ENCODE peak calls at places on chromosomes 6 and 20, in six cellular contexts. One of them, this sample, is unnamed.

GRCh38 chr6:7541175-7542064 is at the start of gene DSP:
- DNase-seq in cardiac muscle cell: peak; percentile 91
- DNase-seq in A673: peak; percentile 18
- DNase-seq in H9: peak; percentile 78
- DNase-seq in brain microvascular endothelial cell: peak; percentile 45
- DNase-seq in transverse colon: peak; percentile 90
- DNase-seq in this sample: no peak

GRCh38 chr6:39441986-39442385 is 119.5 kb upstream of the KCNK16 start:
- DNase-seq in cardiac muscle cell: no peak
- DNase-seq in A673: no peak
- DNase-seq in H9: no peak
- DNase-seq in brain microvascular endothelial cell: no peak
- DNase-seq in transverse colon: no peak
- DNase-seq in this sample: no peak

GRCh38 chr6:169141706-169142705 is 111.6 kb downstream of the THBS2 start:
- DNase-seq in cardiac muscle cell: no peak
- DNase-seq in A673: no peak
- DNase-seq in H9: no peak
- DNase-seq in brain microvascular endothelial cell: no peak
- DNase-seq in transverse colon: peak; percentile 24
- DNase-seq in this sample: peak; percentile 15

GRCh38 chr6:31940256-31940664 is 5.6 kb upstream of the CFB start:
- DNase-seq in cardiac muscle cell: no peak
- DNase-seq in A673: no peak
- DNase-seq in H9: no peak
- DNase-seq in brain microvascular endothelial cell: peak; percentile 22
- DNase-seq in transverse colon: no peak
- DNase-seq in this sample: no peak

GRCh38 chr20:40511478-40511877 is 177.6 kb downstream of the MAFB start:
- DNase-seq in cardiac muscle cell: no peak
- DNase-seq in A673: peak; percentile 15
- DNase-seq in H9: no peak
- DNase-seq in brain microvascular endothelial cell: peak; percentile 25
- DNase-seq in transverse colon: no peak
- DNase-seq in this sample: no peak

GRCh38 chr20:6976535-6976934 is 209.0 kb downstream of the BMP2 start:
- DNase-seq in cardiac muscle cell: no peak
- DNase-seq in A673: no peak
- DNase-seq in H9: no peak
- DNase-seq in brain microvascular endothelial cell: no peak
- DNase-seq in transverse colon: no peak
- DNase-seq in this sample: no peak

GRCh38 chr20:11368537-11368936 is 549.2 kb upstream of the BTBD3 start:
- DNase-seq in cardiac muscle cell: no peak
- DNase-seq in A673: no peak
- DNase-seq in H9: no peak
- DNase-seq in brain microvascular endothelial cell: no peak
- DNase-seq in transverse colon: no peak
- DNase-seq in this sample: no peak

GRCh38 chr6:169188051-169188863 is 65.4 kb downstream of the THBS2 start:
- DNase-seq in cardiac muscle cell: no peak
- DNase-seq in A673: peak; percentile 8
- DNase-seq in H9: no peak
- DNase-seq in brain microvascular endothelial cell: peak; percentile 88
- DNase-seq in transverse colon: no peak
- DNase-seq in this sample: no peak

GRCh38 chr6:124022641-124023040 is 219.0 kb downstream of the NKAIN2 start:
- DNase-seq in cardiac muscle cell: no peak
- DNase-seq in A673: peak; percentile 60
- DNase-seq in H9: no peak
- DNase-seq in brain microvascular endothelial cell: no peak
- DNase-seq in transverse colon: no peak
- DNase-seq in this sample: no peak

GRCh38 chr20:14245368-14245970 is 91.9 kb downstream of the FLRT3 start:
- DNase-seq in cardiac muscle cell: peak; percentile 45
- DNase-seq in A673: no peak
- DNase-seq in H9: no peak
- DNase-seq in brain microvascular endothelial cell: no peak
- DNase-seq in transverse colon: no peak
- DNase-seq in this sample: no peak

GRCh38 chr6:33276864-33277662 is at the start of gene B3GALT4:
- DNase-seq in cardiac muscle cell: peak; percentile 83
- DNase-seq in A673: peak; percentile 85
- DNase-seq in H9: peak; percentile 96
- DNase-seq in brain microvascular endothelial cell: peak; percentile 44
- DNase-seq in transverse colon: peak; percentile 93
- DNase-seq in this sample: peak; percentile 45

GRCh38 chr6:155687645-155688044 is 232.0 kb upstream of the NOX3 start:
- DNase-seq in cardiac muscle cell: no peak
- DNase-seq in A673: no peak
- DNase-seq in H9: no peak
- DNase-seq in brain microvascular endothelial cell: no peak
- DNase-seq in transverse colon: no peak
- DNase-seq in this sample: no peak

GRCh38 chr6:168601101-168601500 is 160.1 kb downstream of the SMOC2 start:
- DNase-seq in cardiac muscle cell: no peak
- DNase-seq in A673: no peak
- DNase-seq in H9: no peak
- DNase-seq in brain microvascular endothelial cell: no peak
- DNase-seq in transverse colon: no peak
- DNase-seq in this sample: no peak

GRCh38 chr6:35064508-35065440 is 76.4 kb downstream of the TCP11 start:
- DNase-seq in cardiac muscle cell: peak; percentile 58
- DNase-seq in A673: no peak
- DNase-seq in H9: peak; percentile 52
- DNase-seq in brain microvascular endothelial cell: no peak
- DNase-seq in transverse colon: no peak
- DNase-seq in this sample: no peak

GRCh38 chr6:6725120-6725833 is 136.8 kb downstream of the LY86 start:
- DNase-seq in cardiac muscle cell: no peak
- DNase-seq in A673: peak; percentile 58
- DNase-seq in H9: peak; percentile 75
- DNase-seq in brain microvascular endothelial cell: no peak
- DNase-seq in transverse colon: no peak
- DNase-seq in this sample: no peak

GRCh38 chr6:169640347-169640972 is 61.4 kb downstream of the WDR27 start:
- DNase-seq in cardiac muscle cell: no peak
- DNase-seq in A673: no peak
- DNase-seq in H9: peak; percentile 32
- DNase-seq in brain microvascular endothelial cell: no peak
- DNase-seq in transverse colon: no peak
- DNase-seq in this sample: no peak

GRCh38 chr6:105807905-105808304 is 278.2 kb upstream of the PRDM1 start:
- DNase-seq in cardiac muscle cell: no peak
- DNase-seq in A673: no peak
- DNase-seq in H9: no peak
- DNase-seq in brain microvascular endothelial cell: no peak
- DNase-seq in transverse colon: no peak
- DNase-seq in this sample: no peak

GRCh38 chr6:10033223-10033829 is 381.5 kb downstream of the TFAP2A start:
- DNase-seq in cardiac muscle cell: no peak
- DNase-seq in A673: peak; percentile 60
- DNase-seq in H9: no peak
- DNase-seq in brain microvascular endothelial cell: no peak
- DNase-seq in transverse colon: no peak
- DNase-seq in this sample: no peak

GRCh38 chr20:24983896-24984295 is 8.7 kb downstream of the APMAP start:
- DNase-seq in cardiac muscle cell: no peak
- DNase-seq in A673: no peak
- DNase-seq in H9: no peak
- DNase-seq in brain microvascular endothelial cell: no peak
- DNase-seq in transverse colon: no peak
- DNase-seq in this sample: no peak

GRCh38 chr20:44398303-44398702 is 42.8 kb downstream of the HNF4A start:
- DNase-seq in cardiac muscle cell: no peak
- DNase-seq in A673: no peak
- DNase-seq in H9: no peak
- DNase-seq in brain microvascular endothelial cell: peak; percentile 58
- DNase-seq in transverse colon: no peak
- DNase-seq in this sample: no peak

GRCh38 chr6:165649701-165650137 is 13.3 kb downstream of the PDE10A start:
- DNase-seq in cardiac muscle cell: no peak
- DNase-seq in A673: no peak
- DNase-seq in H9: no peak
- DNase-seq in brain microvascular endothelial cell: peak; percentile 64
- DNase-seq in transverse colon: no peak
- DNase-seq in this sample: no peak

GRCh38 chr6:137738197-137738596 is 128.9 kb upstream of the TNFAIP3 start:
- DNase-seq in cardiac muscle cell: no peak
- DNase-seq in A673: no peak
- DNase-seq in H9: no peak
- DNase-seq in brain microvascular endothelial cell: peak; percentile 97
- DNase-seq in transverse colon: no peak
- DNase-seq in this sample: no peak

GRCh38 chr20:8152183-8152582 is 20.1 kb downstream of the PLCB1 start:
- DNase-seq in cardiac muscle cell: no peak
- DNase-seq in A673: peak; percentile 72
- DNase-seq in H9: no peak
- DNase-seq in brain microvascular endothelial cell: peak; percentile 58
- DNase-seq in transverse colon: no peak
- DNase-seq in this sample: no peak

GRCh38 chr6:72554761-72555221 is 67.1 kb upstream of the KCNQ5 start:
- DNase-seq in cardiac muscle cell: no peak
- DNase-seq in A673: no peak
- DNase-seq in H9: no peak
- DNase-seq in brain microvascular endothelial cell: peak; percentile 35
- DNase-seq in transverse colon: no peak
- DNase-seq in this sample: no peak

GRCh38 chr20:17023811-17024210 is 203.0 kb upstream of the PCSK2 start:
- DNase-seq in cardiac muscle cell: peak; percentile 39
- DNase-seq in A673: no peak
- DNase-seq in H9: peak; percentile 72
- DNase-seq in brain microvascular endothelial cell: no peak
- DNase-seq in transverse colon: no peak
- DNase-seq in this sample: no peak

DNA sequence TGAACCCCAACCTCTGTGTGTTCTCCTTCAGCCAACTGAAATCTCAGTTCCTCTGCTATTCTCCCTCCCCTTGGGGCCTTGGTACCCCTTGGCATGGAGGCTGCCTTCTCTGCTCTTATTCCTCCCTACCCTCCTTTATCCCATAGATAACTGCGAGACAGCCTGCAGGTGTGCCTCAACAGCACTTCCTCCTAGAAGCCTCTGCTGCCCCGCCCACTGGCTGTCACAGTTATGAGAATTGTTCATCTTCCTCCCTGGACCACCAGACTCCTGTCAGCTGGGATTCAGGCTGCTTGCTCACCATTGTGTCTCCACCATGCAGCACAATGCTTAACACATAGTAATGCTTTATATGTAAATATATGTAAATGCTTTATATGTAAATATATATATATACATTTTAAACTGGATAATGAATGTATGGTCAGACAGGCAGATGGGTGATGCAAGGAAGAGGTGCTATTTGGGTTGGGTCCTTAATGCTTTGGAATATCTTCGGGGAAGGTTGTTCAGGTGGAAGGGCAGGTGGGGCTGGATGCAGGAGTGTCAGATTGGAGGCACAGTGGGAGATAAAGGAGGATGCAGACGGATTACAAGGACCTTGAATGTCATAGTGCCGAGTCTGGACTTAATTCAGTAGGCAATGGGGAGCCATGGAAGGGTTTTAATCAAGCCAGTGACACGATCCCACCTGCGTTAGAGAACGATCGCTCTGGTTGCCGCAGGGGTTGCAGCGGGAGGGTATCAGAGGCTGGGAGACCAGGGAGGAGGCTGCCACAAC is 4.9 kb downstream of the CDH22 start:
- DNase-seq in cardiac muscle cell: no peak
- DNase-seq in A673: no peak
- DNase-seq in H9: no peak
- DNase-seq in brain microvascular endothelial cell: no peak
- DNase-seq in transverse colon: no peak
- DNase-seq in this sample: no peak
- TF ChIP-seq CTCF in cardiac muscle cell: no peak
- TF ChIP-seq CTCF in A673: no peak
- TF ChIP-seq CTCF in H9: no peak
- TF ChIP-seq CTCF in brain microvascular endothelial cell: no peak
- TF ChIP-seq CTCF in transverse colon: no peak
- TF ChIP-seq CTCF in this sample: no peak

GRCh38 chr6:11366183-11366933 is 133.9 kb upstream of the NEDD9 start:
- DNase-seq in cardiac muscle cell: no peak
- DNase-seq in A673: no peak
- DNase-seq in H9: no peak
- DNase-seq in brain microvascular endothelial cell: no peak
- DNase-seq in transverse colon: no peak
- DNase-seq in this sample: no peak

GRCh38 chr6:11368760-11369159 is 136.3 kb upstream of the NEDD9 start:
- DNase-seq in cardiac muscle cell: no peak
- DNase-seq in A673: no peak
- DNase-seq in H9: no peak
- DNase-seq in brain microvascular endothelial cell: no peak
- DNase-seq in transverse colon: no peak
- DNase-seq in this sample: no peak

GRCh38 chr6:11366934-11367637 is 134.6 kb upstream of the NEDD9 start:
- DNase-seq in cardiac muscle cell: no peak
- DNase-seq in A673: no peak
- DNase-seq in H9: no peak
- DNase-seq in brain microvascular endothelial cell: no peak
- DNase-seq in transverse colon: no peak
- DNase-seq in this sample: no peak

GRCh38 chr6:11368264-11368663 is 135.8 kb upstream of the NEDD9 start:
- DNase-seq in cardiac muscle cell: no peak
- DNase-seq in A673: no peak
- DNase-seq in H9: no peak
- DNase-seq in brain microvascular endothelial cell: no peak
- DNase-seq in transverse colon: no peak
- DNase-seq in this sample: no peak

GRCh38 chr6:11367638-11368199 is 135.3 kb upstream of the NEDD9 start:
- DNase-seq in cardiac muscle cell: no peak
- DNase-seq in A673: peak; percentile 64
- DNase-seq in H9: no peak
- DNase-seq in brain microvascular endothelial cell: no peak
- DNase-seq in transverse colon: no peak
- DNase-seq in this sample: no peak
- H3K27ac ChIP-seq in cardiac muscle cell: no peak overlapping the region
- H3K27ac ChIP-seq in A673: no peak overlapping the region
- H3K27ac ChIP-seq in H9: no peak overlapping the region
- H3K27ac ChIP-seq in brain microvascular endothelial cell: no peak overlapping the region
- H3K27ac ChIP-seq in transverse colon: peak overlapping the region; percentile 57
- H3K27ac ChIP-seq in this sample: no peak overlapping the region

DNA sequence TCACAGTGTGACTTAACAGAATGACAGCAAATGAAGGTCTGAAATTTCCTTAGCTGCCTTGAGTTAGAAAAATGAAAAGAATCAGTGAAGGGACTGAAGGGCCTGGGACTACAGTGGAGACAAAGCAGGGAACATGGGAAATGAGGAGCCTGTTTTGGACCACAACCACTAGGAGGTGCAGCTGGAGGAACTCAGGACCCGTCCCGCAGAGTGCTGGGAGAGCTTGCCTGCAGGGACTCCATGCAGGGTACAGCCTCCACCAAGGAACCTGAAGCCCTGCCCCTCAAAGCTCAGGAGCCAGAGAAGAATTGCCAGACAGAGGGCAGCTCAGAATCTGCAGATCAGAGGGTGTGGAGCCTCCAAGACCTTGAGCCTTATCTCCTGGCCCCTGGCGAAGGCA is 50.7 kb downstream of the LRFN2 start:
- DNase-seq in cardiac muscle cell: peak; percentile 38
- DNase-seq in A673: peak; percentile 71
- DNase-seq in H9: peak; percentile 81
- DNase-seq in brain microvascular endothelial cell: no peak
- DNase-seq in transverse colon: no peak
- DNase-seq in this sample: no peak
- TF ChIP-seq CTCF in cardiac muscle cell: peak; percentile 15
- TF ChIP-seq CTCF in A673: peak; percentile 59
- TF ChIP-seq CTCF in H9: peak; percentile 68
- TF ChIP-seq CTCF in brain microvascular endothelial cell: peak; percentile 4
- TF ChIP-seq CTCF in transverse colon: no peak
- TF ChIP-seq CTCF in this sample: no peak

GRCh38 chr6:69907981-69908498 is 41.7 kb downstream of the COL19A1 start:
- DNase-seq in cardiac muscle cell: no peak
- DNase-seq in A673: peak; percentile 62
- DNase-seq in H9: no peak
- DNase-seq in brain microvascular endothelial cell: no peak
- DNase-seq in transverse colon: no peak
- DNase-seq in this sample: no peak
- H3K27ac ChIP-seq in cardiac muscle cell: no peak overlapping the region
- H3K27ac ChIP-seq in A673: no peak overlapping the region
- H3K27ac ChIP-seq in H9: no peak overlapping the region
- H3K27ac ChIP-seq in brain microvascular endothelial cell: peak overlapping the region; percentile 51
- H3K27ac ChIP-seq in transverse colon: no peak overlapping the region
- H3K27ac ChIP-seq in this sample: no peak overlapping the region